ENCODE peak calls at places on chromosomes 4 and X, in four cellular contexts. E, V, Y and Z are unnamed samples.

GRCh38 chr4:113978105-113978504 is 1.3 kb downstream of the ARSJ start:
- DNase-seq in E (no peak), V (no peak), Y (no peak), Z (no peak)

GRCh38 chrX:40174594-40175415 is 77.0 kb upstream of the BCOR start:
- DNase-seq in E (peak), V (peak), Y (no peak), Z (peak)

GRCh38 chrX:25941087-25941486 is 197.1 kb upstream of the MAGEB18 start:
- DNase-seq in E (no peak), V (no peak), Y (no peak), Z (no peak)

GRCh38 chrX:142686206-142686605 is 339.5 kb upstream of the SPANXN4 start:
- DNase-seq in E (no peak), V (no peak), Y (no peak), Z (no peak)

GRCh38 chrX:49884290-49884862 is 5.1 kb downstream of the USP27X start:
- DNase-seq in E (peak), V (peak), Y (no peak), Z (peak)

GRCh38 chr4:175657571-175657970 is 154.5 kb downstream of the GPM6A start:
- DNase-seq in E (no peak), V (peak), Y (no peak), Z (peak)

GRCh38 chr4:71860643-71861042 is 76.8 kb upstream of the GC start:
- DNase-seq in E (no peak), V (no peak), Y (no peak), Z (no peak)

GRCh38 chr4:15515106-15515505 is 45.4 kb downstream of the CC2D2A start:
- DNase-seq in E (no peak), V (no peak), Y (no peak), Z (no peak)

GRCh38 chrX:29535212-29536162 is 679.9 kb upstream of the MAGEB2 start:
- DNase-seq in E (no peak), V (no peak), Y (no peak), Z (no peak)